ENCODE peak calls at places on chromosomes 1 and 21, in ten cellular contexts. One of them, this sample, is unnamed.

GRCh38 chr21:39510240-39510639 is 58.5 kb downstream of the SH3BGR start:
- DNase-seq in AG09309: no peak
- DNase-seq in WTC11: no peak
- DNase-seq in NCI-H187 treated with DMSO at 0.1 percent for 48 hours: no peak
- DNase-seq in left ventricle myocardium superior: no peak
- DNase-seq in activated naive CD8-positive, alpha-beta T cell treated with anti-CD3 and anti-CD28 coated beads, Interleukin-2, amount 10 ng/mL, durations not matched to agents 7 days and 5 days: no peak
- DNase-seq in hypothalamus: no peak
- DNase-seq in naive thymus-derived CD8-positive, alpha-beta T cell: no peak
- DNase-seq in NCI-H1092: no peak
- DNase-seq in effector CD4-positive, alpha-beta T cell: no peak
- DNase-seq in this sample: no peak

GRCh38 chr1:89771991-89772560 is 48.8 kb upstream of the LRRC8D start:
- DNase-seq in naive thymus-derived CD8-positive, alpha-beta T cell: no peak
- DNase-seq in AG09309: no peak
- DNase-seq in effector CD4-positive, alpha-beta T cell: no peak
- DNase-seq in hypothalamus: no peak
- DNase-seq in NCI-H187 treated with DMSO at 0.1 percent for 48 hours: no peak
- DNase-seq in activated naive CD8-positive, alpha-beta T cell treated with anti-CD3 and anti-CD28 coated beads, Interleukin-2, amount 10 ng/mL, durations not matched to agents 7 days and 5 days: no peak
- DNase-seq in NCI-H1092: no peak
- DNase-seq in left ventricle myocardium superior: no peak
- DNase-seq in WTC11: no peak
- DNase-seq in this sample: no peak

GRCh38 chr1:236141447-236142357 is 637 bp upstream of the GPR137B start:
- DNase-seq in hypothalamus: peak
- DNase-seq in AG09309: peak
- DNase-seq in NCI-H1092: peak
- DNase-seq in naive thymus-derived CD8-positive, alpha-beta T cell: peak
- DNase-seq in left ventricle myocardium superior: peak
- DNase-seq in WTC11: peak
- DNase-seq in activated naive CD8-positive, alpha-beta T cell treated with anti-CD3 and anti-CD28 coated beads, Interleukin-2, amount 10 ng/mL, durations not matched to agents 7 days and 5 days: peak
- DNase-seq in effector CD4-positive, alpha-beta T cell: no peak
- DNase-seq in NCI-H187 treated with DMSO at 0.1 percent for 48 hours: no peak
- DNase-seq in this sample: peak

GRCh38 chr1:54861070-54861761 is 25.8 kb downstream of the DHCR24 start:
- DNase-seq in left ventricle myocardium superior: no peak
- DNase-seq in WTC11: no peak
- DNase-seq in naive thymus-derived CD8-positive, alpha-beta T cell: no peak
- DNase-seq in effector CD4-positive, alpha-beta T cell: no peak
- DNase-seq in AG09309: no peak
- DNase-seq in activated naive CD8-positive, alpha-beta T cell treated with anti-CD3 and anti-CD28 coated beads, Interleukin-2, amount 10 ng/mL, durations not matched to agents 7 days and 5 days: no peak
- DNase-seq in NCI-H187 treated with DMSO at 0.1 percent for 48 hours: no peak
- DNase-seq in hypothalamus: no peak
- DNase-seq in NCI-H1092: no peak
- DNase-seq in this sample: no peak

GRCh38 chr1:201354901-201355295 is 22.6 kb downstream of the TNNT2 start:
- DNase-seq in effector CD4-positive, alpha-beta T cell: no peak
- DNase-seq in NCI-H1092: no peak
- DNase-seq in WTC11: no peak
- DNase-seq in activated naive CD8-positive, alpha-beta T cell treated with anti-CD3 and anti-CD28 coated beads, Interleukin-2, amount 10 ng/mL, durations not matched to agents 7 days and 5 days: no peak
- DNase-seq in naive thymus-derived CD8-positive, alpha-beta T cell: no peak
- DNase-seq in NCI-H187 treated with DMSO at 0.1 percent for 48 hours: no peak
- DNase-seq in AG09309: no peak
- DNase-seq in hypothalamus: no peak
- DNase-seq in left ventricle myocardium superior: no peak
- DNase-seq in this sample: no peak

GRCh38 chr21:45248893-45249381 is 38.8 kb downstream of the POFUT2 start:
- DNase-seq in hypothalamus: no peak
- DNase-seq in activated naive CD8-positive, alpha-beta T cell treated with anti-CD3 and anti-CD28 coated beads, Interleukin-2, amount 10 ng/mL, durations not matched to agents 7 days and 5 days: no peak
- DNase-seq in left ventricle myocardium superior: no peak
- DNase-seq in WTC11: no peak
- DNase-seq in NCI-H187 treated with DMSO at 0.1 percent for 48 hours: no peak
- DNase-seq in effector CD4-positive, alpha-beta T cell: no peak
- DNase-seq in NCI-H1092: no peak
- DNase-seq in AG09309: no peak
- DNase-seq in naive thymus-derived CD8-positive, alpha-beta T cell: no peak
- DNase-seq in this sample: peak

GRCh38 chr1:1666526-1666925 is 7.7 kb upstream of the CDK11B start:
- DNase-seq in NCI-H187 treated with DMSO at 0.1 percent for 48 hours: no peak
- DNase-seq in naive thymus-derived CD8-positive, alpha-beta T cell: no peak
- DNase-seq in hypothalamus: no peak
- DNase-seq in AG09309: no peak
- DNase-seq in activated naive CD8-positive, alpha-beta T cell treated with anti-CD3 and anti-CD28 coated beads, Interleukin-2, amount 10 ng/mL, durations not matched to agents 7 days and 5 days: no peak
- DNase-seq in WTC11: no peak
- DNase-seq in NCI-H1092: no peak
- DNase-seq in effector CD4-positive, alpha-beta T cell: no peak
- DNase-seq in left ventricle myocardium superior: peak
- DNase-seq in this sample: no peak

GRCh38 chr1:151579436-151580225 is 32.2 kb upstream of the SNX27 start:
- DNase-seq in NCI-H187 treated with DMSO at 0.1 percent for 48 hours: no peak
- DNase-seq in left ventricle myocardium superior: no peak
- DNase-seq in activated naive CD8-positive, alpha-beta T cell treated with anti-CD3 and anti-CD28 coated beads, Interleukin-2, amount 10 ng/mL, durations not matched to agents 7 days and 5 days: no peak
- DNase-seq in naive thymus-derived CD8-positive, alpha-beta T cell: no peak
- DNase-seq in NCI-H1092: no peak
- DNase-seq in effector CD4-positive, alpha-beta T cell: no peak
- DNase-seq in WTC11: no peak
- DNase-seq in hypothalamus: no peak
- DNase-seq in AG09309: no peak
- DNase-seq in this sample: no peak

GRCh38 chr1:219304227-219305226 is 130.8 kb downstream of the LYPLAL1 start:
- DNase-seq in NCI-H1092: peak
- DNase-seq in AG09309: peak
- DNase-seq in left ventricle myocardium superior: peak
- DNase-seq in activated naive CD8-positive, alpha-beta T cell treated with anti-CD3 and anti-CD28 coated beads, Interleukin-2, amount 10 ng/mL, durations not matched to agents 7 days and 5 days: no peak
- DNase-seq in NCI-H187 treated with DMSO at 0.1 percent for 48 hours: no peak
- DNase-seq in naive thymus-derived CD8-positive, alpha-beta T cell: no peak
- DNase-seq in hypothalamus: no peak
- DNase-seq in WTC11: no peak
- DNase-seq in effector CD4-positive, alpha-beta T cell: no peak
- DNase-seq in this sample: peak

GRCh38 chr1:214473392-214473791 is 78.0 kb downstream of the PTPN14 start:
- DNase-seq in effector CD4-positive, alpha-beta T cell: no peak
- DNase-seq in WTC11: no peak
- DNase-seq in NCI-H1092: no peak
- DNase-seq in AG09309: peak
- DNase-seq in activated naive CD8-positive, alpha-beta T cell treated with anti-CD3 and anti-CD28 coated beads, Interleukin-2, amount 10 ng/mL, durations not matched to agents 7 days and 5 days: no peak
- DNase-seq in NCI-H187 treated with DMSO at 0.1 percent for 48 hours: no peak
- DNase-seq in naive thymus-derived CD8-positive, alpha-beta T cell: no peak
- DNase-seq in hypothalamus: no peak
- DNase-seq in left ventricle myocardium superior: no peak
- DNase-seq in this sample: no peak

GRCh38 chr1:244361764-244362473 is 89.8 kb downstream of the ADSS2 start:
- DNase-seq in AG09309: no peak
- DNase-seq in naive thymus-derived CD8-positive, alpha-beta T cell: no peak
- DNase-seq in NCI-H1092: no peak
- DNase-seq in effector CD4-positive, alpha-beta T cell: no peak
- DNase-seq in hypothalamus: no peak
- DNase-seq in activated naive CD8-positive, alpha-beta T cell treated with anti-CD3 and anti-CD28 coated beads, Interleukin-2, amount 10 ng/mL, durations not matched to agents 7 days and 5 days: no peak
- DNase-seq in NCI-H187 treated with DMSO at 0.1 percent for 48 hours: no peak
- DNase-seq in WTC11: peak
- DNase-seq in left ventricle myocardium superior: no peak
- DNase-seq in this sample: peak

GRCh38 chr1:232965124-232965911 is 14.9 kb downstream of the NTPCR start:
- DNase-seq in activated naive CD8-positive, alpha-beta T cell treated with anti-CD3 and anti-CD28 coated beads, Interleukin-2, amount 10 ng/mL, durations not matched to agents 7 days and 5 days: no peak
- DNase-seq in WTC11: no peak
- DNase-seq in AG09309: no peak
- DNase-seq in NCI-H187 treated with DMSO at 0.1 percent for 48 hours: no peak
- DNase-seq in naive thymus-derived CD8-positive, alpha-beta T cell: no peak
- DNase-seq in effector CD4-positive, alpha-beta T cell: no peak
- DNase-seq in hypothalamus: no peak
- DNase-seq in NCI-H1092: no peak
- DNase-seq in left ventricle myocardium superior: no peak
- DNase-seq in this sample: no peak

GRCh38 chr1:171127481-171127880 is 36.8 kb downstream of the FMO3 start:
- DNase-seq in AG09309: peak
- DNase-seq in naive thymus-derived CD8-positive, alpha-beta T cell: no peak
- DNase-seq in effector CD4-positive, alpha-beta T cell: no peak
- DNase-seq in activated naive CD8-positive, alpha-beta T cell treated with anti-CD3 and anti-CD28 coated beads, Interleukin-2, amount 10 ng/mL, durations not matched to agents 7 days and 5 days: no peak
- DNase-seq in hypothalamus: no peak
- DNase-seq in NCI-H187 treated with DMSO at 0.1 percent for 48 hours: no peak
- DNase-seq in NCI-H1092: no peak
- DNase-seq in WTC11: no peak
- DNase-seq in left ventricle myocardium superior: no peak
- DNase-seq in this sample: peak

GRCh38 chr1:234863596-234863995 is 253.6 kb upstream of the IRF2BP2 start:
- DNase-seq in activated naive CD8-positive, alpha-beta T cell treated with anti-CD3 and anti-CD28 coated beads, Interleukin-2, amount 10 ng/mL, durations not matched to agents 7 days and 5 days: no peak
- DNase-seq in AG09309: no peak
- DNase-seq in NCI-H1092: no peak
- DNase-seq in NCI-H187 treated with DMSO at 0.1 percent for 48 hours: no peak
- DNase-seq in left ventricle myocardium superior: no peak
- DNase-seq in effector CD4-positive, alpha-beta T cell: no peak
- DNase-seq in hypothalamus: no peak
- DNase-seq in naive thymus-derived CD8-positive, alpha-beta T cell: no peak
- DNase-seq in WTC11: no peak
- DNase-seq in this sample: peak

GRCh38 chr21:45266518-45267389 is 20.9 kb downstream of the POFUT2 start:
- DNase-seq in left ventricle myocardium superior: no peak
- DNase-seq in hypothalamus: no peak
- DNase-seq in activated naive CD8-positive, alpha-beta T cell treated with anti-CD3 and anti-CD28 coated beads, Interleukin-2, amount 10 ng/mL, durations not matched to agents 7 days and 5 days: peak
- DNase-seq in effector CD4-positive, alpha-beta T cell: no peak
- DNase-seq in WTC11: no peak
- DNase-seq in AG09309: no peak
- DNase-seq in NCI-H1092: no peak
- DNase-seq in NCI-H187 treated with DMSO at 0.1 percent for 48 hours: no peak
- DNase-seq in naive thymus-derived CD8-positive, alpha-beta T cell: peak
- DNase-seq in this sample: no peak

GRCh38 chr1:198669023-198669698 is 30.3 kb downstream of the PTPRC start:
- DNase-seq in left ventricle myocardium superior: no peak
- DNase-seq in NCI-H187 treated with DMSO at 0.1 percent for 48 hours: no peak
- DNase-seq in NCI-H1092: no peak
- DNase-seq in naive thymus-derived CD8-positive, alpha-beta T cell: peak
- DNase-seq in AG09309: peak
- DNase-seq in WTC11: no peak
- DNase-seq in hypothalamus: no peak
- DNase-seq in effector CD4-positive, alpha-beta T cell: peak
- DNase-seq in activated naive CD8-positive, alpha-beta T cell treated with anti-CD3 and anti-CD28 coated beads, Interleukin-2, amount 10 ng/mL, durations not matched to agents 7 days and 5 days: no peak
- DNase-seq in this sample: peak

GRCh38 chr1:76583237-76583868 is 283.9 kb upstream of the ST6GALNAC5 start:
- DNase-seq in AG09309: no peak
- DNase-seq in naive thymus-derived CD8-positive, alpha-beta T cell: no peak
- DNase-seq in left ventricle myocardium superior: no peak
- DNase-seq in effector CD4-positive, alpha-beta T cell: no peak
- DNase-seq in NCI-H1092: no peak
- DNase-seq in hypothalamus: no peak
- DNase-seq in activated naive CD8-positive, alpha-beta T cell treated with anti-CD3 and anti-CD28 coated beads, Interleukin-2, amount 10 ng/mL, durations not matched to agents 7 days and 5 days: no peak
- DNase-seq in NCI-H187 treated with DMSO at 0.1 percent for 48 hours: no peak
- DNase-seq in WTC11: no peak
- DNase-seq in this sample: no peak

GRCh38 chr1:114083186-114083585 is 70.5 kb downstream of the SYT6 start:
- DNase-seq in NCI-H1092: no peak
- DNase-seq in WTC11: no peak
- DNase-seq in naive thymus-derived CD8-positive, alpha-beta T cell: no peak
- DNase-seq in left ventricle myocardium superior: no peak
- DNase-seq in hypothalamus: no peak
- DNase-seq in effector CD4-positive, alpha-beta T cell: no peak
- DNase-seq in AG09309: no peak
- DNase-seq in activated naive CD8-positive, alpha-beta T cell treated with anti-CD3 and anti-CD28 coated beads, Interleukin-2, amount 10 ng/mL, durations not matched to agents 7 days and 5 days: no peak
- DNase-seq in NCI-H187 treated with DMSO at 0.1 percent for 48 hours: no peak
- DNase-seq in this sample: no peak

GRCh38 chr1:226749467-226749866 is 10.4 kb upstream of the ITPKB start:
- DNase-seq in left ventricle myocardium superior: no peak
- DNase-seq in effector CD4-positive, alpha-beta T cell: no peak
- DNase-seq in activated naive CD8-positive, alpha-beta T cell treated with anti-CD3 and anti-CD28 coated beads, Interleukin-2, amount 10 ng/mL, durations not matched to agents 7 days and 5 days: no peak
- DNase-seq in hypothalamus: no peak
- DNase-seq in WTC11: no peak
- DNase-seq in AG09309: no peak
- DNase-seq in naive thymus-derived CD8-positive, alpha-beta T cell: no peak
- DNase-seq in NCI-H1092: no peak
- DNase-seq in NCI-H187 treated with DMSO at 0.1 percent for 48 hours: no peak
- DNase-seq in this sample: no peak

GRCh38 chr1:56411484-56412180 is 167.7 kb downstream of the PLPP3 start:
- DNase-seq in WTC11: no peak
- DNase-seq in AG09309: peak
- DNase-seq in NCI-H187 treated with DMSO at 0.1 percent for 48 hours: no peak
- DNase-seq in NCI-H1092: no peak
- DNase-seq in activated naive CD8-positive, alpha-beta T cell treated with anti-CD3 and anti-CD28 coated beads, Interleukin-2, amount 10 ng/mL, durations not matched to agents 7 days and 5 days: no peak
- DNase-seq in left ventricle myocardium superior: peak
- DNase-seq in hypothalamus: no peak
- DNase-seq in naive thymus-derived CD8-positive, alpha-beta T cell: no peak
- DNase-seq in effector CD4-positive, alpha-beta T cell: no peak
- DNase-seq in this sample: peak

GRCh38 chr1:226702957-226703831 is 35.9 kb downstream of the ITPKB start:
- DNase-seq in WTC11: peak
- DNase-seq in effector CD4-positive, alpha-beta T cell: peak
- DNase-seq in AG09309: no peak
- DNase-seq in NCI-H1092: peak
- DNase-seq in naive thymus-derived CD8-positive, alpha-beta T cell: peak
- DNase-seq in NCI-H187 treated with DMSO at 0.1 percent for 48 hours: no peak
- DNase-seq in hypothalamus: peak
- DNase-seq in left ventricle myocardium superior: peak
- DNase-seq in activated naive CD8-positive, alpha-beta T cell treated with anti-CD3 and anti-CD28 coated beads, Interleukin-2, amount 10 ng/mL, durations not matched to agents 7 days and 5 days: peak
- DNase-seq in this sample: no peak

GRCh38 chr1:89310505-89310904 is 37.8 kb upstream of the GBP5 start:
- DNase-seq in AG09309: peak
- DNase-seq in NCI-H1092: no peak
- DNase-seq in effector CD4-positive, alpha-beta T cell: no peak
- DNase-seq in hypothalamus: no peak
- DNase-seq in WTC11: no peak
- DNase-seq in left ventricle myocardium superior: no peak
- DNase-seq in activated naive CD8-positive, alpha-beta T cell treated with anti-CD3 and anti-CD28 coated beads, Interleukin-2, amount 10 ng/mL, durations not matched to agents 7 days and 5 days: no peak
- DNase-seq in NCI-H187 treated with DMSO at 0.1 percent for 48 hours: no peak
- DNase-seq in naive thymus-derived CD8-positive, alpha-beta T cell: peak
- DNase-seq in this sample: peak

GRCh38 chr1:33220701-33221384 is 35.4 kb upstream of the ZNF362 start:
- DNase-seq in NCI-H187 treated with DMSO at 0.1 percent for 48 hours: no peak
- DNase-seq in AG09309: no peak
- DNase-seq in WTC11: peak
- DNase-seq in naive thymus-derived CD8-positive, alpha-beta T cell: no peak
- DNase-seq in activated naive CD8-positive, alpha-beta T cell treated with anti-CD3 and anti-CD28 coated beads, Interleukin-2, amount 10 ng/mL, durations not matched to agents 7 days and 5 days: no peak
- DNase-seq in hypothalamus: no peak
- DNase-seq in NCI-H1092: no peak
- DNase-seq in effector CD4-positive, alpha-beta T cell: no peak
- DNase-seq in left ventricle myocardium superior: no peak
- DNase-seq in this sample: no peak

GRCh38 chr1:21852282-21853129 is 40.4 kb downstream of the LDLRAD2 start:
- DNase-seq in left ventricle myocardium superior: no peak
- DNase-seq in hypothalamus: no peak
- DNase-seq in NCI-H187 treated with DMSO at 0.1 percent for 48 hours: no peak
- DNase-seq in activated naive CD8-positive, alpha-beta T cell treated with anti-CD3 and anti-CD28 coated beads, Interleukin-2, amount 10 ng/mL, durations not matched to agents 7 days and 5 days: no peak
- DNase-seq in WTC11: no peak
- DNase-seq in NCI-H1092: no peak
- DNase-seq in effector CD4-positive, alpha-beta T cell: no peak
- DNase-seq in naive thymus-derived CD8-positive, alpha-beta T cell: no peak
- DNase-seq in AG09309: no peak
- DNase-seq in this sample: no peak

GRCh38 chr1:230114245-230114651 is 47.2 kb downstream of the GALNT2 start:
- DNase-seq in NCI-H187 treated with DMSO at 0.1 percent for 48 hours: no peak
- DNase-seq in NCI-H1092: no peak
- DNase-seq in WTC11: no peak
- DNase-seq in hypothalamus: no peak
- DNase-seq in left ventricle myocardium superior: no peak
- DNase-seq in naive thymus-derived CD8-positive, alpha-beta T cell: no peak
- DNase-seq in effector CD4-positive, alpha-beta T cell: no peak
- DNase-seq in AG09309: no peak
- DNase-seq in activated naive CD8-positive, alpha-beta T cell treated with anti-CD3 and anti-CD28 coated beads, Interleukin-2, amount 10 ng/mL, durations not matched to agents 7 days and 5 days: no peak
- DNase-seq in this sample: peak

GRCh38 chr1:112937070-112937469 is 18.9 kb downstream of the SLC16A1 start:
- DNase-seq in WTC11: no peak
- DNase-seq in left ventricle myocardium superior: no peak
- DNase-seq in NCI-H1092: no peak
- DNase-seq in activated naive CD8-positive, alpha-beta T cell treated with anti-CD3 and anti-CD28 coated beads, Interleukin-2, amount 10 ng/mL, durations not matched to agents 7 days and 5 days: no peak
- DNase-seq in hypothalamus: no peak
- DNase-seq in AG09309: no peak
- DNase-seq in naive thymus-derived CD8-positive, alpha-beta T cell: no peak
- DNase-seq in NCI-H187 treated with DMSO at 0.1 percent for 48 hours: no peak
- DNase-seq in effector CD4-positive, alpha-beta T cell: no peak
- DNase-seq in this sample: no peak